ENCODE peak calls at places on chromosome 1, in six cellular contexts. One of them, this sample, is unnamed.

GRCh38 chr1:147749792-147750191 is 10.6 kb downstream of the GJA5 start:
- DNase-seq in EL: no peak
- DNase-seq in neural progenitor cell: no peak
- DNase-seq in A549: no peak
- DNase-seq in cardiac fibroblast: no peak
- DNase-seq in GM12892: no peak
- DNase-seq in this sample: no peak

GRCh38 chr1:220694866-220695382 is 4.8 kb downstream of the C1orf115 start:
- DNase-seq in GM12892: no peak
- DNase-seq in neural progenitor cell: no peak
- DNase-seq in cardiac fibroblast: no peak
- DNase-seq in A549: no peak
- DNase-seq in EL: no peak
- DNase-seq in this sample: no peak

GRCh38 chr1:156233421-156234127 is 8.4 kb upstream of the BGLAP start:
- DNase-seq in GM12892: no peak
- DNase-seq in A549: no peak
- DNase-seq in neural progenitor cell: no peak
- DNase-seq in cardiac fibroblast: peak
- DNase-seq in EL: peak
- DNase-seq in this sample: no peak

GRCh38 chr1:119477710-119478109 is 29.3 kb upstream of the HSD3B1 start:
- DNase-seq in EL: no peak
- DNase-seq in GM12892: no peak
- DNase-seq in A549: no peak
- DNase-seq in cardiac fibroblast: no peak
- DNase-seq in neural progenitor cell: no peak
- DNase-seq in this sample: no peak

GRCh38 chr1:228016181-228016510 is 9.3 kb downstream of the WNT3A start:
- DNase-seq in EL: no peak
- DNase-seq in cardiac fibroblast: no peak
- DNase-seq in neural progenitor cell: no peak
- DNase-seq in GM12892: no peak
- DNase-seq in A549: no peak
- DNase-seq in this sample: no peak

GRCh38 chr1:110686188-110686587 is 11.4 kb upstream of the KCNA3 start:
- DNase-seq in cardiac fibroblast: no peak
- DNase-seq in neural progenitor cell: no peak
- DNase-seq in EL: no peak
- DNase-seq in GM12892: no peak
- DNase-seq in A549: no peak
- DNase-seq in this sample: no peak

GRCh38 chr1:107637101-107637500 is 327.9 kb downstream of the VAV3 start:
- DNase-seq in neural progenitor cell: no peak
- DNase-seq in EL: no peak
- DNase-seq in A549: no peak
- DNase-seq in GM12892: no peak
- DNase-seq in cardiac fibroblast: no peak
- DNase-seq in this sample: no peak

GRCh38 chr1:153578490-153578889 is 12.8 kb upstream of the S100A2 start:
- DNase-seq in A549: no peak
- DNase-seq in EL: peak
- DNase-seq in neural progenitor cell: peak
- DNase-seq in GM12892: no peak
- DNase-seq in cardiac fibroblast: no peak
- DNase-seq in this sample: no peak

GRCh38 chr1:7121622-7121988 is 336.4 kb downstream of the CAMTA1 start:
- DNase-seq in cardiac fibroblast: no peak
- DNase-seq in GM12892: no peak
- DNase-seq in EL: no peak
- DNase-seq in A549: no peak
- DNase-seq in neural progenitor cell: no peak
- DNase-seq in this sample: no peak

GRCh38 chr1:165539306-165539705 is 4.5 kb upstream of the LRRC52 start:
- DNase-seq in neural progenitor cell: no peak
- DNase-seq in A549: peak
- DNase-seq in cardiac fibroblast: no peak
- DNase-seq in GM12892: no peak
- DNase-seq in EL: no peak
- DNase-seq in this sample: no peak

GRCh38 chr1:201351617-201352016 is 25.9 kb downstream of the TNNT2 start:
- DNase-seq in GM12892: no peak
- DNase-seq in cardiac fibroblast: no peak
- DNase-seq in EL: no peak
- DNase-seq in neural progenitor cell: no peak
- DNase-seq in A549: no peak
- DNase-seq in this sample: no peak

GRCh38 chr1:230818881-230819280 is 49.4 kb downstream of the C1orf198 start:
- DNase-seq in A549: no peak
- DNase-seq in cardiac fibroblast: no peak
- DNase-seq in GM12892: no peak
- DNase-seq in neural progenitor cell: no peak
- DNase-seq in EL: no peak
- DNase-seq in this sample: no peak

GRCh38 chr1:27403065-27403726 is 10.8 kb downstream of the GPR3 start:
- DNase-seq in cardiac fibroblast: peak
- DNase-seq in neural progenitor cell: peak
- DNase-seq in GM12892: no peak
- DNase-seq in A549: no peak
- DNase-seq in EL: peak
- DNase-seq in this sample: peak

GRCh38 chr1:33280091-33280661 is 23.9 kb downstream of the ZNF362 start:
- DNase-seq in A549: no peak
- DNase-seq in neural progenitor cell: no peak
- DNase-seq in GM12892: no peak
- DNase-seq in cardiac fibroblast: no peak
- DNase-seq in EL: no peak
- DNase-seq in this sample: no peak

GRCh38 chr1:169610110-169610509 is 19.8 kb downstream of the SELP start:
- DNase-seq in EL: no peak
- DNase-seq in neural progenitor cell: peak
- DNase-seq in A549: no peak
- DNase-seq in cardiac fibroblast: no peak
- DNase-seq in GM12892: no peak
- DNase-seq in this sample: no peak

GRCh38 chr1:185315364-185316108 is 1.5 kb downstream of the IVNS1ABP start:
- DNase-seq in cardiac fibroblast: no peak
- DNase-seq in GM12892: no peak
- DNase-seq in A549: no peak
- DNase-seq in EL: no peak
- DNase-seq in neural progenitor cell: peak
- DNase-seq in this sample: no peak

GRCh38 chr1:38672692-38673091 is 186.9 kb downstream of the RRAGC start:
- DNase-seq in neural progenitor cell: no peak
- DNase-seq in EL: no peak
- DNase-seq in A549: no peak
- DNase-seq in cardiac fibroblast: no peak
- DNase-seq in GM12892: no peak
- DNase-seq in this sample: no peak

GRCh38 chr1:32868806-32869455 is 1.8 kb downstream of the FNDC5 start:
- DNase-seq in GM12892: no peak
- DNase-seq in neural progenitor cell: no peak
- DNase-seq in A549: no peak
- DNase-seq in cardiac fibroblast: no peak
- DNase-seq in EL: no peak
- DNase-seq in this sample: no peak

GRCh38 chr1:243487036-243487648 is 231.3 kb downstream of the SDCCAG8 start:
- DNase-seq in EL: no peak
- DNase-seq in cardiac fibroblast: no peak
- DNase-seq in neural progenitor cell: no peak
- DNase-seq in A549: no peak
- DNase-seq in GM12892: no peak
- DNase-seq in this sample: no peak

GRCh38 chr1:110443393-110443918 is 7.5 kb upstream of the PROK1 start:
- DNase-seq in cardiac fibroblast: no peak
- DNase-seq in A549: no peak
- DNase-seq in EL: no peak
- DNase-seq in GM12892: no peak
- DNase-seq in neural progenitor cell: no peak
- DNase-seq in this sample: no peak

GRCh38 chr1:91741906-91742305 is 144.0 kb downstream of the TGFBR3 start:
- DNase-seq in A549: no peak
- DNase-seq in neural progenitor cell: no peak
- DNase-seq in EL: no peak
- DNase-seq in cardiac fibroblast: no peak
- DNase-seq in GM12892: no peak
- DNase-seq in this sample: no peak

GRCh38 chr1:173341307-173341706 is 134.2 kb upstream of the TNFSF4 start:
- DNase-seq in cardiac fibroblast: peak
- DNase-seq in neural progenitor cell: no peak
- DNase-seq in EL: peak
- DNase-seq in A549: no peak
- DNase-seq in GM12892: no peak
- DNase-seq in this sample: no peak

GRCh38 chr1:18090636-18091035 is 17.0 kb upstream of the IGSF21 start:
- DNase-seq in GM12892: no peak
- DNase-seq in A549: no peak
- DNase-seq in cardiac fibroblast: no peak
- DNase-seq in neural progenitor cell: peak
- DNase-seq in EL: no peak
- DNase-seq in this sample: no peak

GRCh38 chr1:62176597-62177312 is 17.9 kb upstream of the L1TD1 start:
- DNase-seq in neural progenitor cell: no peak
- DNase-seq in GM12892: no peak
- DNase-seq in EL: no peak
- DNase-seq in cardiac fibroblast: no peak
- DNase-seq in A549: no peak
- DNase-seq in this sample: no peak

GRCh38 chr1:158798531-158798930 is 17.5 kb upstream of the OR6N2 start:
- DNase-seq in cardiac fibroblast: peak
- DNase-seq in neural progenitor cell: no peak
- DNase-seq in A549: no peak
- DNase-seq in EL: no peak
- DNase-seq in GM12892: no peak
- DNase-seq in this sample: no peak

GRCh38 chr1:119774746-119775495 is 6.2 kb upstream of the HMGCS2 start:
- DNase-seq in EL: no peak
- DNase-seq in GM12892: no peak
- DNase-seq in A549: no peak
- DNase-seq in cardiac fibroblast: no peak
- DNase-seq in neural progenitor cell: no peak
- DNase-seq in this sample: no peak

GRCh38 chr1:61807606-61808005 is 65.3 kb downstream of the PATJ start:
- DNase-seq in A549: no peak
- DNase-seq in GM12892: no peak
- DNase-seq in EL: no peak
- DNase-seq in neural progenitor cell: no peak
- DNase-seq in cardiac fibroblast: no peak
- DNase-seq in this sample: no peak

GRCh38 chr1:51325878-51326755 is 4.2 kb downstream of the TTC39A start:
- DNase-seq in neural progenitor cell: no peak
- DNase-seq in cardiac fibroblast: no peak
- DNase-seq in GM12892: no peak
- DNase-seq in EL: no peak
- DNase-seq in A549: no peak
- DNase-seq in this sample: no peak

GRCh38 chr1:61851849-61852692 is 109.8 kb downstream of the PATJ start:
- DNase-seq in GM12892: no peak
- DNase-seq in neural progenitor cell: peak
- DNase-seq in cardiac fibroblast: peak
- DNase-seq in A549: peak
- DNase-seq in EL: peak
- DNase-seq in this sample: no peak

GRCh38 chr1:172447641-172448040 is 3.8 kb upstream of the PIGC start:
- DNase-seq in GM12892: no peak
- DNase-seq in EL: no peak
- DNase-seq in neural progenitor cell: no peak
- DNase-seq in A549: no peak
- DNase-seq in cardiac fibroblast: no peak
- DNase-seq in this sample: no peak

GRCh38 chr1:39226836-39227235 is 22.3 kb downstream of the MACF1 start:
- DNase-seq in cardiac fibroblast: no peak
- DNase-seq in neural progenitor cell: no peak
- DNase-seq in GM12892: no peak
- DNase-seq in EL: no peak
- DNase-seq in A549: no peak
- DNase-seq in this sample: no peak